ENCODE peak calls at places on chromosomes 7 and 10, in four cellular contexts. L, W, X and P are unnamed samples.
A peak's percentile ranks its signal among the peaks of the same experiment; 100 is the strongest.

GRCh38 chr10:68238371-68238770 is 6.5 kb upstream of the ATOH7 start:
- DNase-seq in L (no peak), W (no peak), X (no peak), P (no peak)

GRCh38 chr7:24619978-24620377 is 46.7 kb downstream of the PALS2 start:
- DNase-seq in L (no peak), W (no peak), X (no peak), P (no peak)

GRCh38 chr10:77511498-77512218 is 126.0 kb downstream of the KCNMA1 start:
- DNase-seq in L (no peak), W (no peak), X (no peak), P (no peak)

GRCh38 chr10:5684971-5685763 is 529 bp downstream of the TASOR2 start:
- DNase-seq in L (peak; percentile 74), W (peak; percentile 48), X (peak; percentile 60), P (no peak)

GRCh38 chr7:17019106-17019505 is 137.3 kb upstream of the AGR3 start:
- DNase-seq in L (peak; percentile 27), W (no peak), X (no peak), P (no peak)

GRCh38 chr10:44032216-44032615 is 352.7 kb downstream of the CXCL12 start:
- DNase-seq in L (no peak), W (no peak), X (no peak), P (no peak)

GRCh38 chr10:28722065-28722803 is 44.9 kb downstream of the BAMBI start:
- DNase-seq in L (peak; percentile 55), W (no peak), X (no peak), P (no peak)

GRCh38 chr7:116524609-116525297 is at the start of gene CAV1:
- DNase-seq in L (peak; percentile 93), W (peak; percentile 80), X (peak; percentile 43), P (peak; percentile 95)

GRCh38 chr10:543862-544822 is 145.3 kb downstream of the DIP2C start:
- DNase-seq in L (no peak), W (no peak), X (no peak), P (no peak)

GRCh38 chr10:80168111-80168511 is 35.6 kb downstream of the PLAC9 start:
- DNase-seq in L (no peak), W (no peak), X (no peak), P (no peak)
- H3K4me1 ChIP-seq in L (peaks cover 44% of the 10 kb centered on the region), W (peaks cover 8% of the 10 kb centered on the region), X (peaks cover 2% of the 10 kb centered on the region), P (peaks cover 11% of the 10 kb centered on the region)

DNA sequence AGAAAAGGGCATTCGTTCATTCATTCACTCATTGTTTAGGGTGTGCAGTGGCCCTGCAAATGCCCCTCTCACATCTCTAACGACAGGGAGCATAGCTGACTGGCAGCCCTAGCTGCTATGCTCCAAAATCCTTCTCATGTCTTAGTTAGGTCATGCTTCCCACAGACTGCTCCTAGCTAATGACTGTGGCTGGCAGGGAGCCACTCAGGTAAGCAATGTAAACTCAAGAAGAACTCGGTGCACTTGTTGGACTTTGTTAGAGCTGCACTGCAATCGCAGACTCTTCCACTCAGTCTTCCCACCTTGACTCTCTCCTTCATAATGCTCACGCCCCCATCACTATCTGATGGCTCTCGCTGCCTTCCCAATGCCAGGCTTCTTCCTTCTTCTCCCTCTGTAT is 24.1 kb downstream of the OR9A2 start:
- DNase-seq in L (no peak), W (no peak), X (no peak), P (no peak)
- H3K4me3 ChIP-seq in L (no peak overlapping the region), W (no peak overlapping the region), X (peak overlapping the region; percentile 37), P (peak overlapping the region; percentile 42)

GRCh38 chr10:1548146-1548545 is 189.2 kb downstream of the ADARB2 start:
- DNase-seq in L (no peak), W (no peak), X (no peak), P (no peak)
- H3K4me1 ChIP-seq in L (no peaks in the 10 kb centered on the region), W (no peaks in the 10 kb centered on the region), X (no peaks in the 10 kb centered on the region), P (no peaks in the 10 kb centered on the region)

GRCh38 chr10:116602648-116603400 is 12.1 kb downstream of the PNLIPRP1 start:
- DNase-seq in L (no peak), W (no peak), X (no peak), P (no peak)
- H3K4me3 ChIP-seq in L (no peak overlapping the region), W (no peak overlapping the region), X (no peak overlapping the region), P (no peak overlapping the region)

GRCh38 chr10:93913706-93914105 is 19.9 kb downstream of the SLC35G1 start:
- DNase-seq in L (no peak), W (no peak), X (no peak), P (no peak)

GRCh38 chr10:93915603-93916002 is 21.8 kb downstream of the SLC35G1 start:
- DNase-seq in L (no peak), W (no peak), X (no peak), P (no peak)

GRCh38 chr10:93917814-93918213 is 24.0 kb downstream of the SLC35G1 start:
- DNase-seq in L (no peak), W (no peak), X (no peak), P (no peak)

GRCh38 chr10:93917064-93917391 is 23.2 kb downstream of the SLC35G1 start:
- DNase-seq in L (no peak), W (no peak), X (no peak), P (no peak)

DNA sequence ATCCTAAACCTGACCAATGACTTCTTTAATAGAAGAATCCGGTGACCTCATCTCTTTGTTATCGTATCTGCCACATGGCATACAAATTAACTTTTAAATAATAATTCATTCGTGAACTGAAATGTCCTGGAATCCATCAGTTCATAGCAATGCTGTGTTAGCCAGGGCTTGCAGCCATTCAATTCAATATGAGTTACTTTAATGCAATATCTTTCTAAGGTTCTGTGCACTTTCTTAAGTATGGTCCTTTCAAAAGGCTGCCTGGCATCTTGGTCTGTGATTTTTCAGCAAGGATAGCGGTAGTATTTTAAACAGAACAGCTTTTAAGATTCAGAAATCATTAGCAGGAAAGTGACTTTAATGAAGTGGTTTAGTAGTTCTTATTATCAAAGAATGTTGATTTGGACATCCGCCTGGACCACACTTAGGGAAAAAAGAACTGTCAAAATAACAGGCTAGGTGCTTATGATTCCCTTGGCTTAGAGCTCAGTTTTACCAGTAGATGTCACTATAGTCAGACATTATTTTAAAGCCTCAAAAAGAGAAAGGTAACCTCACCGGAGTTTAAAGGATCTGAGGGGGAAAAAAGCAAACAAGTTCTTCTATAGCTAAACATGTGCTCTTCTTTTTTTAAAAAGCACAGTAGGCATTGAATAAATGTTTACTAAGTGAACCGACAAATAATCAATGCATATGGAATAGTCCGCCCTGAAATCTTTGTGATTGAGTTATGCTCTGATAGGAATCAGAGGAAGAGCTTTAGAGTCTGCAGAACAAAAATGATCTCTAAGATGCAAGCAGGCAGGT is 22.7 kb downstream of the SLC35G1 start:
- DNase-seq in L (peak; percentile 43), W (no peak), X (no peak), P (no peak)
- H3K4me1 ChIP-seq in L (no peaks in the 10 kb centered on the region), W (no peaks in the 10 kb centered on the region), X (no peaks in the 10 kb centered on the region), P (peaks cover 18% of the 10 kb centered on the region)